ENCODE peak calls at places on chromosomes 7 and 10, in four cellular contexts. Z is H9, U is ovary, Q is PC-3. L is an unnamed sample. For H3K4me1, the result is how much of the 10 kb centered on the place peaks cover.

GRCh38 chr10:10995120-10995519 is 22.6 kb upstream of the CELF2 start:
- DNase-seq in Q (no peak), Z (no peak), U (no peak), L (no peak)

GRCh38 chr10:119301397-119301796 is 94.0 kb downstream of the GRK5 start:
- DNase-seq in U (no peak), Q (no peak), Z (no peak), L (peak)

GRCh38 chr7:4144801-4145470 is 537.2 kb upstream of the FOXK1 start:
- DNase-seq in Z (peak), U (peak), Q (no peak), L (peak)

GRCh38 chr10:94080108-94080507 is 86.4 kb downstream of the PLCE1 start:
- DNase-seq in Z (no peak), Q (no peak), U (no peak), L (no peak)

GRCh38 chr10:32958992-32959703 is 1.1 kb upstream of the ITGB1 start:
- DNase-seq in Q (peak), U (no peak), Z (no peak), L (no peak)

GRCh38 chr7:7416031-7416968 is 119.4 kb downstream of the COL28A1 start:
- DNase-seq in U (no peak), Q (peak), Z (no peak), L (peak)

GRCh38 chr10:69049564-69049955 is 38.3 kb upstream of the SRGN start:
- DNase-seq in Q (no peak), Z (no peak), U (no peak), L (no peak)

GRCh38 chr10:132783165-132783736 is 2.7 kb downstream of the NKX6-2 start:
- DNase-seq in Q (no peak), U (no peak), Z (no peak), L (no peak)

GRCh38 chr10:132836248-132836831 is 50.4 kb upstream of the NKX6-2 start:
- DNase-seq in U (no peak), Q (peak), Z (peak), L (peak)

GRCh38 chr7:47539398-47540052 is 42.4 kb downstream of the TNS3 start:
- DNase-seq in U (no peak), Z (no peak), Q (no peak), L (no peak)

GRCh38 chr7:40356871-40357676 is 222.3 kb downstream of the SUGCT start:
- DNase-seq in U (no peak), Q (no peak), Z (no peak), L (no peak)

GRCh38 chr7:121286742-121287699 is 41.8 kb upstream of the WNT16 start:
- DNase-seq in Z (no peak), U (no peak), Q (peak), L (no peak)

GRCh38 chr7:2138146-2138765 is 94.5 kb downstream of the MAD1L1 start:
- DNase-seq in Q (no peak), Z (no peak), U (no peak), L (no peak)

GRCh38 chr10:28467615-28468014 is 65.3 kb upstream of the WAC start:
- DNase-seq in U (no peak), Q (no peak), Z (no peak), L (no peak)

GRCh38 chr10:60170250-60170649 is 219.4 kb downstream of the ANK3 start:
- DNase-seq in U (no peak), Z (no peak), Q (peak), L (no peak)

GRCh38 chr10:43278216-43278615 is 11.4 kb upstream of the RASGEF1A start:
- DNase-seq in Z (no peak), U (no peak), Q (peak), L (no peak)

GRCh38 chr10:82826132-82826531 is 951.1 kb downstream of the NRG3 start:
- DNase-seq in U (no peak), Z (no peak), Q (no peak), L (no peak)

GRCh38 chr10:48463318-48464003 is 141.4 kb downstream of the ARHGAP22 start:
- DNase-seq in Q (no peak), Z (peak), U (no peak), L (peak)

GRCh38 chr7:19958309-19958896 is 185.0 kb upstream of the TMEM196 start:
- DNase-seq in Z (no peak), U (no peak), Q (peak), L (no peak)

GRCh38 chr10:8975535-8975934 is 921.0 kb downstream of the GATA3 start:
- DNase-seq in Z (no peak), U (no peak), Q (no peak), L (peak)

GRCh38 chr10:72310636-72311035 is 36.9 kb downstream of the DDIT4 start:
- DNase-seq in Z (no peak), Q (no peak), U (no peak), L (no peak)

GRCh38 chr7:26500749-26501352 is 209.2 kb downstream of the SNX10 start:
- DNase-seq in Q (peak), Z (no peak), U (no peak), L (no peak)

GRCh38 chr7:97555845-97556431 is 175.9 kb upstream of the TAC1 start:
- DNase-seq in Z (no peak), Q (peak), U (no peak), L (no peak)

GRCh38 chr10:61750943-61751471 is 88.3 kb downstream of the CABCOCO1 start:
- DNase-seq in Z (peak), U (peak), Q (peak), L (peak)

DNA sequence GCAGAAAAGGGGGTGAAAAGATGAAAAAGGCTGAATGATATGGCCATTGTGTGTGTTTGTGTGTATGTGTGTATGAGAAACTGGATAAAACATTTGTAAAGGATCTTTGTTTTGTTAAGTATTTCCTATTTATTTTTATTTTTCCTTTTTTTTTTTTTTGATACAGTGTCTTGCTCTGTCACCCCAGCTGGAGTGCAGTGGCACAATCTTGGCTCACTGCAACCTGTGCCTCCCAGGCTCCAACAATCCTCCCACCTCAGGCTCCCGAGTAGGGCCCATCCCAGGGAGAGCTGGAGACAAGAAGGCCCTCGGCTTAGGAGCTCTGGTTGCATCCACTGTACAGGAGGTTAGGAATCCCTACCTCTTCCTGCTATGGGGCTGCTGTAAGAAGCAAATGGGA is 6.9 kb upstream of the CALML5 start:
- DNase-seq in U (no peak), Q (no peak), Z (no peak), L (no peak)
- H3K4me1 ChIP-seq in U (under half), Q (under half), Z (under half), L (under half)

DNA sequence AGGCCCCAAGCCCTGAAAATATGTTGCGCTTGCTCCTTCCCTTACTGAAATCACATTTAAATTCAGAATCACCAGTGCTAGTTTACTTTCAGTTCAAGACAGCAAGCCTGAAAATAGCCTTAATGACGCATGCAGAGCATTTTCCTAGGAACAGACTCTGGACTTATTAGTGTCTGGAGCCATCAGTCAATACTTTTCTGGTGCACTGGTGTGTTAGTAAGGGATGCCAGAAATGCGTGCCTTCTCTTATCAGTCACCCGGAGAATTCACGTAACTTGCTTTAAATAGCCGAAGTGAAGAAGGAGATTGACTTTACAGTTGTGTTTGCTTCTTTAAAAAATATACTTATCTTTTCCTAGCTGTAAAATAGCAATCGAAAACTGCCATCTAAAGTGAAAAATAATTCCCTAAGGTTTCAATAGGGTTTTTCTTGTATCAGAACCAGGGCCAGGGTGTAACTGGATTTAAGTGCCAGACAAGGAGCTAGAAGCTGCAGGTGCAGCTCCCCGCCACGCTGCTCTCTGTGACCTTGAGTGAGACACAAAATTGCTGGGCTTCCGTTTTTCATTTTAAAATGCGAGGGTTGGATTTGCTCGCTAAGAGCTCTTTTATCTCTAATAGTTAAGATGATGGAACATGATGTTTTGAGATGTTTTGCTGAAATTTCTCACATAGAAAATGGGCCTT is 177.8 kb downstream of the NSUN6 start:
- DNase-seq in Q (no peak), U (peak), Z (no peak), L (no peak)
- H3K4me1 ChIP-seq in Q (under half), U (under half), Z (under half), L (under half)

GRCh38 chr7:137670521-137671064 is 176.2 kb downstream of the DGKI start:
- DNase-seq in Z (no peak), Q (peak), U (no peak), L (no peak)

GRCh38 chr7:137671920-137672319 is 174.9 kb downstream of the DGKI start:
- DNase-seq in Z (no peak), Q (no peak), U (no peak), L (no peak)

GRCh38 chr7:137667633-137668387 is 179.0 kb downstream of the DGKI start:
- DNase-seq in Q (peak), Z (no peak), U (no peak), L (no peak)

GRCh38 chr7:137669706-137670105 is 177.1 kb downstream of the DGKI start:
- DNase-seq in Q (no peak), U (no peak), Z (no peak), L (no peak)

DNA sequence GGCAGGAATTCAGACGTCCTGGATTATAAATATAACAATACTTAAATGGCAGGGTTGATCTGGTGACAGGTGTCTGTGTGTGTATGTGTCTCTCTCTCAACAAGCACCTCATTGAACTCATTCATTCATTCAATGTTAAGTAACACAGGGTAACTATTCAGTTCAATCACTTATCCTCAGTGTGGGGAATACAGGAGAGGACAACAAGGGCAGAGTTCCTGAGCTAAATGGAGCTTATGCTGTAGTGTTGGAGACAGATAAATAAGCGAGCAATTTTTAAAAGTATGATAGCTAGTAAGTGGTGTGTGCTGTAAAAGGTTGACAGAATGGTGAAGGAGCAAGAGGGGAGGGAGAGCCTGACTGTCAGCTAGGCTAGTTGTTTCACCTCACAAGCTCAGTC is 178.4 kb downstream of the DGKI start:
- DNase-seq in U (no peak), Q (no peak), Z (no peak), L (no peak)
- H3K4me1 ChIP-seq in U (under half), Q (under half), Z (under half), L (under half)

DNA sequence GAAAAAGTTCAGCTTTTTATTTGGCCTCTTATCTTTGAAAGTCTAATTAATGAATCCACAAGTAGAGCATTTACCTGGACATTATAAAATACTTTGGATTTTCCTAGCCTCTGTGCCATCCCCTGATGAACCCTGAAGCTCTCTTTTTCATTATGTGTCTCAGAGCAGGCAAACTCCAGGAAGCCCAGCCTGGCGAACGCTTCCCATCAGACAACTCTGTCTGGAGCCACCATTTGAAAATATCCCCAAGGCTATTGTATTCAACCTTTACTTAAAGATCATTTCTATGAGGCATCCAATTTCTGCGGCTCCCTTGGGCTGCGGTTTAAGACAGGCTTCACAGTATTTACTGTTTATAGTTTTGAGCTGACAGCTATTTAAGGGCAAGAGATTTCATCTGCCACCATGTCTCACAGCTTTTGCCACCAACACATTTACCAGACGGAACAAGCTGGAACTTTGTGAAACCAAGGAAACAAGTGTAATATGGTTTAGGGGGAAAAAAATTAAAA is 257.2 kb upstream of the GLI3 start:
- DNase-seq in Q (no peak), Z (no peak), U (no peak), L (no peak)
- H3K4me1 ChIP-seq in Q (under half), Z (under half), U (under half), L (under half)

GRCh38 chr10:79111427-79111826 is 42.7 kb downstream of the ZMIZ1 start:
- DNase-seq in U (no peak), Z (no peak), Q (peak), L (no peak)
- H3K4me1 ChIP-seq in U (half or more), Z (under half), Q (under half), L (under half)

GRCh38 chr10:124942317-124943169 is 620 bp downstream of the ZRANB1 start:
- DNase-seq in Z (no peak), U (no peak), Q (no peak), L (no peak)

GRCh38 chr10:124941823-124942222 is at the start of gene ZRANB1:
- DNase-seq in U (no peak), Z (no peak), Q (no peak), L (no peak)

GRCh38 chr10:124944982-124945381 is 3.1 kb downstream of the ZRANB1 start:
- DNase-seq in Q (no peak), Z (no peak), U (no peak), L (no peak)

GRCh38 chr10:124946945-124947344 is 5.0 kb downstream of the ZRANB1 start:
- DNase-seq in U (no peak), Z (no peak), Q (no peak), L (no peak)

DNA sequence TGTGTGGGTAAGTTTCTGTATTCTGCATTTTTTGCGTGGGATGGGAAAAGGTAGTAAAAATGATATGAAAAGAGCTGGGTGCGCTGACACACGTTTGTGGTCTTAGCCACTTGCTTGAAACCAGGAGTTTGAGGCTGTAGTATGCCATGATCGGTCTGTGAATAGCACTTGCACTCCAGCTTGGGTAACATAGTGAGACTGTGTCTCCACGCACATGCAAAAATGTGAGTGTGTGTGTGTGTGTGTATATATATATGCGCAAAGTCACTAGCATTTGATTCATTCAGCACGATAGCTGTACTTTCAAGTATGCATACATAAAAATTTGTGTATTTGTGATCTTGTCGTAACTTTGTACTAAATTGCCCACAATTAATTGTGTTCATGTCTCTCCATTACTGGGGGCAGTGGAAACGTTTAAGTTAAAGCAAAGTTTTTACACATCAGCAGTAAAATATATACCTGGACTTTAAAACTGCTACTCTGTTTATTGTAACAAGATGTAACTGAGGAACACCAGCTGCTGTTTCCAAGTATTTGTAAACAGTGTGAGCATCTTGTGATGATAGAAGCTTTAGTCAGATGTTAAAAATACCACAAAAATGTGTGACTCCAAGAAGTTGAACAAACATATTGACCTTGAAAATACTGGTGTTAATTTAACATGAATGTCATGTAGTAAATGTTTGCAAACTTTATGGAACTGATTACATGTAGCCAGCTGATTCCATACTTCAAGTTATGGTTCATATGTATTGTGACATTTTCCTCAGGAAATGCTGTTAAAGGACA is 1.6 kb downstream of the ZRANB1 start:
- DNase-seq in Q (peak), Z (no peak), U (no peak), L (no peak)
- H3K4me1 ChIP-seq in Q (under half), Z (under half), U (under half), L (under half)

DNA sequence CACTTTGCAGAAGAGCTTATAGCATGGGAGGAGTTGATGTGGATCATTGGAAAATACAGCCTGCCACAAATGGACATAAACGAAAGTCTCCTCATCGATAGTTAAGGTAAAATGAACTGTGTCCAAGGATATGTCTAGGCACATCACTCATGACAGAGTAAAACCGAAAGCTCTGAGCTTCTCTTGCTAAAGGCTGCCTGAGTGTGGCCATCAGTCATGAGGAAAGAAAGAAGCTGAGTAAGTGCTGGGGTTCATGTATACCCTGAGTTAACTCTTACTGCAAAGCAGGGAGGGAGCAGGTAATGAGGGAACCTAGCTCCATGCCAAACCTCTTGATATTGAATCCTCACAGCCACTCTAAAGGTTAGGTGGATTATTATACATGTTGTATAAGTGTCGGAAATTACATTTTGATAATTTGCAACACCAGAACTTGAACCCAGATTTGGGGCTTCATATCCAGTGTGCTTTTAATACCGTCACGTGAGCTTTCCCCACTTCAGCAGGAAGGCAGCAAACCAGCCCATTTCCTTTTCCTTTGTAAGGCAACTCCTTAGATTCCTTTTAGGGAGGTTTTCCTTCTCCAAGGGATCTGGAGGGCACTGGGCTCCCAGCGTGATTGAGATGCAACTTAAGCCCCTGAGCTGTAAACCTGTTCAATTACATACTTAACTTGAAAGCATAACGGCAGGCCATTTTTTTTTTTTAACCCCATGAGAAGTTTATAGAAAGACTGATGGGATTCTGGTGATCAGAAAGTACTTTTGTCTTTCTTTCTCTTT is 215.0 kb downstream of the PHF14 start:
- DNase-seq in Q (no peak), Z (no peak), U (no peak), L (no peak)
- H3K4me1 ChIP-seq in Q (under half), Z (under half), U (under half), L (under half)

GRCh38 chr10:7401156-7401555 is 9.7 kb downstream of the SFMBT2 start:
- DNase-seq in Q (no peak), Z (no peak), U (no peak), L (no peak)
- H3K4me1 ChIP-seq in Q (under half), Z (under half), U (under half), L (under half)

L was measured in endodermal cell.